ENCODE peak calls at places on chromosome 7, in five cellular contexts. F is CD4-positive, alpha-beta T cell; E is psoas muscle; B is HCT116; Q is brain microvascular endothelial cell. Z is an unnamed sample.
A peak's percentile ranks its signal among the peaks of the same experiment; 100 is the strongest.

GRCh38 chr7:150952331-150953050 is 25.6 kb downstream of the KCNH2 start:
- DNase-seq in Q (no peak), E (peak; percentile 48), F (no peak), B (no peak), Z (no peak)

GRCh38 chr7:144565586-144565985 is 162.1 kb upstream of the NOBOX start:
- DNase-seq in F (no peak), Q (no peak), E (no peak), B (no peak), Z (no peak)

GRCh38 chr7:21261627-21262564 is 166.0 kb upstream of the SP4 start:
- DNase-seq in E (no peak), F (peak; percentile 43), Q (peak; percentile 46), B (peak; percentile 44), Z (no peak)

GRCh38 chr7:64630496-64630895 is 35.4 kb upstream of the ZNF107 start:
- DNase-seq in B (peak; percentile 16), E (no peak), F (no peak), Q (peak; percentile 34), Z (no peak)

GRCh38 chr7:90033850-90034249 is 120.4 kb upstream of the STEAP1 start:
- DNase-seq in Q (no peak), F (no peak), B (no peak), E (no peak), Z (no peak)

GRCh38 chr7:50988465-50988864 is 205.8 kb upstream of the GRB10 start:
- DNase-seq in E (no peak), F (no peak), Q (no peak), B (no peak), Z (no peak)

GRCh38 chr7:33725111-33725510 is 180.2 kb upstream of the BMPER start:
- DNase-seq in Q (no peak), E (no peak), B (no peak), F (no peak), Z (no peak)

GRCh38 chr7:55369427-55369826 is 4.3 kb downstream of the LANCL2 start:
- DNase-seq in E (no peak), F (no peak), B (no peak), Q (peak; percentile 86), Z (no peak)

GRCh38 chr7:7703427-7703826 is 15.0 kb downstream of the RPA3 start:
- DNase-seq in Q (no peak), F (no peak), B (no peak), E (no peak), Z (no peak)

GRCh38 chr7:86932038-86932512 is 127.4 kb downstream of the ELAPOR2 start:
- DNase-seq in E (no peak), F (no peak), B (no peak), Q (peak; percentile 49), Z (no peak)

GRCh38 chr7:48035967-48036478 is 680 bp downstream of the C7orf57 start:
- DNase-seq in Q (peak; percentile 15), F (peak; percentile 39), E (peak; percentile 58), B (no peak), Z (no peak)

GRCh38 chr7:91041901-91042457 is 222.3 kb upstream of the FZD1 start:
- DNase-seq in F (no peak), Q (no peak), E (no peak), B (no peak), Z (no peak)

GRCh38 chr7:137953043-137953691 is 48.7 kb downstream of the CREB3L2 start:
- DNase-seq in E (no peak), Q (no peak), F (no peak), B (no peak), Z (no peak)

GRCh38 chr7:30914611-30915601 is 3.3 kb downstream of the AQP1 start:
- DNase-seq in E (peak; percentile 32), F (no peak), B (peak; percentile 21), Q (peak; percentile 39), Z (no peak)

GRCh38 chr7:101594790-101595189 is 34.3 kb downstream of the MYL10 start:
- DNase-seq in B (no peak), Q (no peak), F (no peak), E (no peak), Z (no peak)

GRCh38 chr7:131186816-131187215 is 140.9 kb upstream of the MKLN1 start:
- DNase-seq in B (no peak), F (no peak), E (no peak), Q (no peak), Z (no peak)

DNA sequence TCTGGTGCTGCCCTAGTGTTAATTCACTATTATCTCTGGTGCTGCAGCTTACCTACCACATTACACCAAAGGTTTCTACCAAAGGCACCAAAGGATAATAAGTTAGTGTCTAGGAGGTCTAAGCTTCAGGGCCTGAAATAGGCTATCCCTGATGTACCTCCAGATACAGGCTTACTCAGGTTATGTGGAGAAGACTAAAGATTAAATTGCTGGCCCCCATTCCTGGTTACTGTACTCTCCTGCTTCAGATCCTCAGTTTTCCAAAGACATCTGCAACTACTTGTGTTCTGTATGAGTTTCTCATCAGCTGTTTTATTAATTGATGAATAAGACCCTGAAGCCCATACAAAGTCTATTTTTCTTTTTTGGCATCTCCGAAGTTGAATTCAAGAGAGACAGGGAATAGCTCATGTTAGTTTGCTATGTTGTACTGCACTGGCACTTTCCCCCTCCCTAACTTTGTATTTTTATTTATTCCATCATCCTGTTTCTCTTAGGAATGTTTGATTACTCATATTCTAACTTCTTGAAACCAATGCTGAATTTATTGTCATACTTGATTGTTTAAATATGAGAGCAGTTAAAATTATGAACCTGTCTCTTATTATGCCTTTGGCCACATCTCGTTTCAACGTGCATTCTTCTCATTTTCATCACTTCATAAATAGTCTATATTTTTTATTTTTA is 85.9 kb downstream of the PON1 start:
- DNase-seq in B (no peak), E (no peak), F (no peak), Q (no peak), Z (no peak)
- H3K27ac ChIP-seq in B (no peak overlapping the region), E (no peak overlapping the region), F (no peak overlapping the region), Q (no peak overlapping the region), Z (no peak overlapping the region)

GRCh38 chr7:26101471-26102151 is 50.4 kb upstream of the NFE2L3 start:
- DNase-seq in Q (no peak), E (peak; percentile 65), F (no peak), B (no peak), Z (no peak)
- H3K27ac ChIP-seq in Q (no peak overlapping the region), E (no peak overlapping the region), F (no peak overlapping the region), B (no peak overlapping the region), Z (no peak overlapping the region)

GRCh38 chr7:116252249-116252648 is 41.9 kb downstream of the TES start:
- DNase-seq in F (no peak), Q (no peak), B (no peak), E (no peak), Z (no peak)
- H3K27ac ChIP-seq in F (no peak overlapping the region), Q (no peak overlapping the region), B (no peak overlapping the region), E (no peak overlapping the region), Z (no peak overlapping the region)

DNA sequence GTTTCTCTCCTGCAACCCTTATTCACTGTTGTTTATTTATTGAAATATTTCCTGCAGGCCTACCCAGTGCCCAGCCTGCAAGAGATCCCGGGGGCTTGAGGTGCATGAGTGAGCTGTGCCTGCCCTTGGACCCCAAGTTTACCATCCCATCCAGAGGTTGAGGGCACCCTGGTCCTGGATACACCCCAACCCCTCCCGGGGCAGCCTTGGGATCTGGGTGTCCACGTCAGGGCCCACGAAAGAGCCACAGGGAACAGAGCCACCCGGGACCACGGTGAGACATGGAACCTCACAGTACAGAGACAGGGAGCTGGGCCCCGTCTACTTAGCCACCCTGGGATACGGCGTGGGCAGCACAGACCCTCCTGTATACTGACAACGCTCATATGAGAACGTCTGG is 28.8 kb upstream of the PDGFA start:
- DNase-seq in F (no peak), B (no peak), E (no peak), Q (no peak), Z (no peak)
- H3K27ac ChIP-seq in F (no peak overlapping the region), B (no peak overlapping the region), E (no peak overlapping the region), Q (no peak overlapping the region), Z (no peak overlapping the region)

DNA sequence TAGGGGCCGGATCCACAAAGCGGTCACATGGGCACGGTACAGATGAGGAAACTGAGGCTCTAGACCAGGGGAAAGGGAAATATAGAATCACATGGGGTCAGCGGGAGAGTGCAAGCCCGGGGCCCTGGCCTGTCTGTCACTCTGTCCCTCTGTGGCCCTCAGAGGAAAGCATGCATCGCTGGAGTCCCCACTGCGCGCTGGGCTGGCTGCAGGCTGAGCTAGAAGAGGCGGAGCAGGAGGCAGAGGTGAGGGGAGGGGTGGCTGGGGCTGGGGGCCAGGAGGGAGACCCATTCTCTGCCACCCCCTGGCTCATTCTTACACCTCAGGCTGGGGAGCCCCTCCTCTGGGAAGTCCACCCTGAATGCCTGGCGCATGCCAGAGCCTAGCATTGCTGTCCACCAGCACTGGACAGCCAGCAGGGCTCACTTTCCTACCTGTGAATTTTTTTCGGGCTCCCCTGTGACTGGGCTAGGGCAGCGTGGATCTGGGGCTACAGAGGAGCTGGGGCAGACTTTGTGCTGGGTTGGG is 2.3 kb downstream of the VPS37D start:
- DNase-seq in B (no peak), F (no peak), Q (no peak), E (peak; percentile 41), Z (no peak)
- H3K27ac ChIP-seq in B (no peak overlapping the region), F (no peak overlapping the region), Q (no peak overlapping the region), E (no peak overlapping the region), Z (no peak overlapping the region)